ENCODE peak calls at places on chromosomes 3 and 15, in six cellular contexts. S is NCI-H2029 treated with DMSO at 0.1 percent for 48 hours, H is posterior cingulate gyrus, J is RWPE1, O is activated T-helper 1 cell treated with Interleukin-2 at 50 U/mL for 16 hours, L is HAP-1. Y is an unnamed sample.
A peak's percentile ranks its signal among the peaks of the same experiment; 100 is the strongest.

GRCh38 chr3:149442845-149443544 is 31.5 kb upstream of the TM4SF4 start:
- DNase-seq in O (no peak), S (no peak), L (no peak), J (peak; percentile 18), H (no peak), Y (no peak)

GRCh38 chr15:77025471-77025901 is 30.6 kb downstream of the PSTPIP1 start:
- DNase-seq in L (peak; percentile 13), J (no peak), S (no peak), H (no peak), O (no peak), Y (no peak)

GRCh38 chr15:100265641-100266035 is 76.1 kb downstream of the ADAMTS17 start:
- DNase-seq in S (no peak), H (no peak), L (no peak), O (no peak), J (no peak), Y (peak; percentile 76)

GRCh38 chr15:64619880-64620839 is 155.2 kb downstream of the RBPMS2 start:
- DNase-seq in J (peak; percentile 75), L (peak; percentile 41), O (no peak), S (no peak), H (no peak), Y (no peak)

GRCh38 chr3:151393146-151393831 is 8.7 kb upstream of the P2RY12 start:
- DNase-seq in J (no peak), H (no peak), S (no peak), L (no peak), O (no peak), Y (no peak)

GRCh38 chr3:170322501-170323328 is 34.8 kb upstream of the SKIL start:
- DNase-seq in H (no peak), O (no peak), J (no peak), L (no peak), S (no peak), Y (no peak)

GRCh38 chr15:31270767-31271166 is 55.9 kb upstream of the KLF13 start:
- DNase-seq in J (no peak), H (no peak), O (no peak), L (no peak), S (no peak), Y (no peak)

GRCh38 chr15:84824260-84824690 is 7.1 kb downstream of the ALPK3 start:
- DNase-seq in S (no peak), O (no peak), J (no peak), H (no peak), L (no peak), Y (peak; percentile 71)

GRCh38 chr3:194379651-194380050 is 10.1 kb upstream of the LRRC15 start:
- DNase-seq in J (no peak), L (no peak), H (no peak), O (no peak), S (no peak), Y (no peak)

GRCh38 chr15:99126930-99127329 is 22.1 kb downstream of the SYNM start:
- DNase-seq in S (no peak), J (no peak), H (no peak), L (no peak), O (no peak), Y (no peak)